ENCODE peak calls at places on chromosome 1, in eight cellular contexts. Q is thoracic aorta, X is hepatocyte, I is psoas muscle, H is fibroblast of the aortic adventitia, G is left ventricle myocardium inferior, R is progenitor cell of endocrine pancreas, F is upper lobe of right lung. O is an unnamed sample.

GRCh38 chr1:194568610-194569009 is 1382.2 kb upstream of the B3GALT2 start:
- DNase-seq in I (no peak), F (no peak), G (no peak), R (no peak), Q (no peak), H (no peak), X (no peak), O (no peak)

GRCh38 chr1:41241748-41242644 is at the start of gene SCMH1:
- DNase-seq in X (peak; percentile 84), Q (no peak), R (peak; percentile 44), I (peak; percentile 48), G (peak; percentile 46), H (peak; percentile 26), F (peak; percentile 82), O (peak; percentile 66)

GRCh38 chr1:69524010-69524409 is 43.7 kb upstream of the LRRC7 start:
- DNase-seq in G (no peak), F (no peak), I (no peak), Q (no peak), H (no peak), R (no peak), X (no peak), O (no peak)

GRCh38 chr1:63537940-63538339 is 14.6 kb downstream of the EFCAB7 start:
- DNase-seq in F (no peak), R (no peak), G (no peak), I (no peak), H (peak; percentile 41), X (peak; percentile 4), Q (no peak), O (no peak)

GRCh38 chr1:111833334-111833733 is 77.6 kb downstream of the DDX20 start:
- DNase-seq in I (no peak), Q (no peak), F (no peak), R (no peak), G (no peak), X (peak; percentile 34), H (peak; percentile 6), O (no peak)

GRCh38 chr1:206739411-206740076 is 31.0 kb upstream of the IL19 start:
- DNase-seq in X (no peak), F (no peak), H (no peak), Q (no peak), I (no peak), G (no peak), R (no peak), O (no peak)

GRCh38 chr1:27418326-27418761 is 25.9 kb downstream of the GPR3 start:
- DNase-seq in G (peak; percentile 66), I (peak; percentile 75), R (no peak), Q (no peak), H (peak; percentile 93), F (no peak), X (peak; percentile 92), O (peak; percentile 43)

GRCh38 chr1:161266836-161267235 is 8.3 kb downstream of the PCP4L1 start:
- DNase-seq in X (no peak), H (no peak), F (no peak), R (no peak), I (no peak), G (no peak), Q (no peak), O (no peak)

GRCh38 chr1:239909894-239910293 is 181.8 kb upstream of the FMN2 start:
- DNase-seq in F (peak; percentile 85), Q (no peak), R (no peak), H (peak; percentile 46), G (no peak), I (peak; percentile 52), X (peak; percentile 73), O (no peak)

GRCh38 chr1:4517559-4517958 is 136.8 kb upstream of the AJAP1 start:
- DNase-seq in X (no peak), F (no peak), R (no peak), H (no peak), I (no peak), G (no peak), Q (no peak), O (no peak)

GRCh38 chr1:235583511-235584001 is 66.0 kb downstream of the GNG4 start:
- DNase-seq in H (peak; percentile 11), Q (no peak), R (no peak), X (no peak), F (peak; percentile 54), I (no peak), G (no peak), O (no peak)

GRCh38 chr1:45863117-45863670 is 59.8 kb downstream of the MAST2 start:
- DNase-seq in R (no peak), Q (no peak), F (no peak), I (no peak), X (no peak), G (no peak), H (no peak), O (no peak)

GRCh38 chr1:36766481-36766880 is 267.8 kb downstream of the GRIK3 start:
- DNase-seq in R (no peak), Q (no peak), I (no peak), H (no peak), G (no peak), X (no peak), F (peak; percentile 31), O (no peak)

GRCh38 chr1:216823731-216824130 is 100.5 kb upstream of the ESRRG start:
- DNase-seq in Q (no peak), X (no peak), F (no peak), I (no peak), R (no peak), G (no peak), H (no peak), O (no peak)

GRCh38 chr1:41766546-41766945 is 152.2 kb downstream of the HIVEP3 start:
- DNase-seq in X (no peak), H (no peak), G (no peak), R (no peak), F (no peak), I (no peak), Q (no peak), O (no peak)

GRCh38 chr1:44355582-44356305 is 687 bp upstream of the ERI3 start:
- DNase-seq in R (no peak), G (no peak), I (no peak), H (no peak), Q (no peak), X (no peak), F (no peak), O (no peak)

GRCh38 chr1:97791251-97791650 is 129.6 kb downstream of the DPYD start:
- DNase-seq in R (no peak), Q (no peak), X (no peak), G (no peak), F (no peak), I (no peak), H (no peak), O (no peak)

GRCh38 chr1:6889875-6890480 is 104.7 kb downstream of the CAMTA1 start:
- DNase-seq in I (no peak), R (peak; percentile 32), Q (peak; percentile 19), X (peak; percentile 82), F (no peak), G (no peak), H (peak; percentile 78), O (no peak)

GRCh38 chr1:6884652-6885153 is 99.4 kb downstream of the CAMTA1 start:
- DNase-seq in H (no peak), I (no peak), G (no peak), R (no peak), F (no peak), Q (no peak), X (peak; percentile 22), O (no peak)

GRCh38 chr1:6888870-6889269 is 103.6 kb downstream of the CAMTA1 start:
- DNase-seq in G (no peak), F (no peak), R (no peak), H (no peak), X (no peak), Q (no peak), I (no peak), O (no peak)

GRCh38 chr1:6890686-6891085 is 105.4 kb downstream of the CAMTA1 start:
- DNase-seq in X (no peak), Q (no peak), R (no peak), H (no peak), I (no peak), G (no peak), F (no peak), O (no peak)

DNA sequence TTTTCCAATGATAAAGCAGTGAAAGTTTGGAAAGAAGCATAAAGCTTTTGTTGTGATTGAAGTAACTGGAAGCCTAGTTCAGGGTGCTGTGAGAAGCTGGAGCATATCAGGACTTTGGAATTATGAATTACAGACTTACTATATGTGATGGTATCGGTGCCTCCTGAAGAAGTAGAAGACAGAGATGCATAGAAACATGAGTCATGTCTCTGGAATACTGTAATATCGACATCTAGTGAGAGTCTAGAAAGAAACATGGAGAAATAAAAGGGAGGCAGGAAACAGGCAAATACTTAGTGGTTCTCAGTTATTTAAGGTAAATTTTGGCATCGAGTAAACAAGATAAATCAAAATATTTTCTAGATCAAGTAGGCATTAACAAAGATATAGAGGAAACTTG is 103.0 kb downstream of the CAMTA1 start:
- DNase-seq in G (no peak), R (no peak), X (no peak), F (no peak), H (no peak), I (no peak), Q (no peak), O (no peak)
- TF ChIP-seq CTCF in G (no peak), R (no peak), X (no peak), F (no peak), H (no peak), I (no peak), Q (no peak), O (no peak)

GRCh38 chr1:91889717-91890459 is 3.9 kb upstream of the TGFBR3 start:
- DNase-seq in R (no peak), H (peak; percentile 66), G (no peak), Q (no peak), X (peak; percentile 31), F (no peak), I (no peak), O (no peak)
- TF ChIP-seq CTCF in R (no peak), H (no peak), G (no peak), Q (no peak), X (no peak), F (no peak), I (no peak), O (no peak)

DNA sequence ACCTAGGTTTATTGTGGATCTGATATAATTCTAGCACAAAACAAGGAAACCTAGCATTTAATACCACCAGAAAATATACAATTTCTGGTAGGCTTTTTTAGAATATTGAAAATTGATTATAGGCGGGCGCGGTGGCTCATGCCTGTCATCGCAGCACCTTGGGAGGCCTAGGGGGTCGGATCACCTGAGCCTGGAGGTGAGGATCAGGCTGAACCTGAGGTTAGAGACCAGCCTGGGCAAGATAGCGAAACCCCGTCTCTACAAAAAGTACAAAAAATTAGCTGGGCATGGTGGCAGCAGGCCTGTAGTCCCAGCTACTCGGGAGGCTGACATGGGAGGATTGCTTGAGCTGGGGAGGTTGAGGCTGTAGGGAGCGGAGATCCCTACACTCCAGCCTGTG is 948 bp upstream of the COP1 start:
- DNase-seq in R (no peak), F (no peak), Q (no peak), X (no peak), G (no peak), I (no peak), H (no peak), O (no peak)
- TF ChIP-seq CTCF in R (no peak), F (no peak), Q (no peak), X (no peak), G (no peak), I (no peak), H (no peak), O (no peak)

DNA sequence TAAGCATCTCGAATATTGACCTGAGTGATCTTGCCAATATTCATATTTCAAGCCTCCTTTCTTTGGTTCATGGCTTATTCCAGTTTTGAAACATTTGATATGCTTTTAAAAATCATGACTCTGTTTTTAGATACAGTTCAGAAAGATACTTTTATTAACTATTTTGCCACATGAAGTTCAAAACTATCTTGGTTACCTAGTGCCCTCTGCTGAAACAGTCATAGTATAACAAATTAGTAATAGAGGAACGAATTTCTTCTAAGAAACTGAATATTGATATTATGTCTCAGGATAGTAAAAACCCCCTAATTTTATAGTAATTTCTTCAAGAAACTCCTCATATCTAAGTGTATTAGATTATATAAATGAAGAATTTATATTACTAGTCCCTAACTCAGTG is 52.6 kb upstream of the RC3H1 start:
- DNase-seq in F (no peak), H (peak; percentile 66), R (no peak), X (peak; percentile 17), I (no peak), Q (no peak), G (no peak), O (no peak)
- TF ChIP-seq CTCF in F (peak; percentile 33), H (peak; percentile 50), R (no peak), X (peak; percentile 59), I (peak; percentile 41), Q (no peak), G (peak; percentile 56), O (no peak)